ENCODE peak calls at places on chromosomes 4 and X, in eight cellular contexts. K, T, Z, U, Q, I, A and X are unnamed samples.

GRCh38 chr4:31045724-31046318 is 325.7 kb downstream of the PCDH7 start:
- DNase-seq in T (no peak), K (peak; percentile 45), I (no peak), Z (peak; percentile 32), U (no peak), Q (peak; percentile 33), A (peak; percentile 41), X (no peak)

GRCh38 chrX:140141444-140142029 is 176.2 kb upstream of the CXorf66 start:
- DNase-seq in I (no peak), Q (peak; percentile 38), T (no peak), Z (peak; percentile 29), K (peak; percentile 19), U (peak; percentile 29), A (peak; percentile 16), X (no peak)

GRCh38 chr4:122083971-122084370 is 68.2 kb upstream of the BLTP1 start:
- DNase-seq in T (no peak), I (no peak), U (no peak), K (no peak), A (no peak), Z (no peak), Q (no peak), X (no peak)

GRCh38 chr4:126338572-126338971 is 1023.8 kb downstream of the FAT4 start:
- DNase-seq in Z (no peak), Q (peak; percentile 1), K (no peak), A (no peak), U (no peak), T (no peak), I (no peak), X (no peak)

GRCh38 chr4:102438873-102439614 is 62.1 kb upstream of the NFKB1 start:
- DNase-seq in U (peak; percentile 56), Q (peak; percentile 96), T (peak; percentile 61), A (no peak), I (no peak), Z (peak; percentile 97), K (peak; percentile 82), X (no peak)

GRCh38 chrX:13747836-13748235 is 13.3 kb downstream of the OFD1 start:
- DNase-seq in I (no peak), T (peak; percentile 21), Q (peak; percentile 76), U (peak; percentile 35), A (peak; percentile 41), K (peak; percentile 68), Z (peak; percentile 81), X (no peak)

GRCh38 chr4:98827661-98828060 is 101.3 kb downstream of the EIF4E start:
- DNase-seq in Q (no peak), U (no peak), I (no peak), K (no peak), Z (no peak), A (no peak), T (no peak), X (no peak)

GRCh38 chr4:2372488-2373030 is 45.9 kb downstream of the ZFYVE28 start:
- DNase-seq in Q (no peak), I (no peak), T (no peak), A (no peak), Z (no peak), K (no peak), U (no peak), X (no peak)

GRCh38 chr4:168656055-168656660 is 159.3 kb downstream of the PALLD start:
- DNase-seq in U (no peak), T (peak; percentile 81), K (peak; percentile 85), Q (peak; percentile 89), I (no peak), A (no peak), Z (peak; percentile 95), X (no peak)

GRCh38 chr4:83208371-83208770 is 76.2 kb downstream of the COQ2 start:
- DNase-seq in A (no peak), K (no peak), Z (no peak), Q (no peak), I (no peak), T (no peak), U (no peak), X (no peak)

GRCh38 chrX:103464774-103465117 is 54.5 kb downstream of the RAB40A start:
- DNase-seq in I (peak; percentile 76), T (no peak), U (peak; percentile 57), K (peak; percentile 73), Z (peak; percentile 76), A (peak; percentile 50), Q (peak; percentile 83), X (peak; percentile 81)

GRCh38 chrX:63922221-63922620 is 137.2 kb upstream of the ARHGEF9 start:
- DNase-seq in T (no peak), U (no peak), K (peak; percentile 24), I (no peak), Q (no peak), Z (peak; percentile 9), A (no peak), X (no peak)

GRCh38 chrX:118251251-118251650 is 94.7 kb upstream of the WDR44 start:
- DNase-seq in I (no peak), Q (peak; percentile 27), U (no peak), Z (peak; percentile 67), K (no peak), A (no peak), T (no peak), X (no peak)

GRCh38 chrX:40009462-40009851 is 88.3 kb downstream of the BCOR start:
- DNase-seq in A (no peak), Q (no peak), T (no peak), U (no peak), I (no peak), Z (no peak), K (no peak), X (no peak)

GRCh38 chrX:79933938-79934337 is 80.6 kb upstream of the TBX22 start:
- DNase-seq in K (no peak), U (no peak), I (no peak), T (no peak), Q (no peak), A (no peak), Z (no peak), X (no peak)

GRCh38 chr4:21652508-21653108 is 296.0 kb downstream of the KCNIP4 start:
- DNase-seq in I (no peak), Z (no peak), K (no peak), U (no peak), Q (no peak), T (no peak), A (no peak), X (no peak)

GRCh38 chr4:37358748-37359147 is 114.2 kb downstream of the NWD2 start:
- DNase-seq in Z (no peak), Q (no peak), A (no peak), K (no peak), U (no peak), I (no peak), T (no peak), X (no peak)

GRCh38 chr4:59994118-59994517 is 1206.0 kb upstream of the ADGRL3 start:
- DNase-seq in K (no peak), Q (no peak), I (no peak), U (no peak), T (no peak), A (no peak), Z (no peak), X (no peak)

GRCh38 chr4:107826427-107826980 is 1.8 kb downstream of the SGMS2 start:
- DNase-seq in A (no peak), T (peak; percentile 60), Z (no peak), I (no peak), U (no peak), Q (no peak), K (no peak), X (no peak)

GRCh38 chr4:128810871-128811570 is 1.5 kb downstream of the JADE1 start:
- DNase-seq in I (peak; percentile 89), K (peak; percentile 88), U (peak; percentile 87), A (peak; percentile 92), T (no peak), Q (peak; percentile 92), Z (peak; percentile 79), X (no peak)

GRCh38 chr4:26746742-26747351 is 113.8 kb upstream of the STIM2 start:
- DNase-seq in A (no peak), Q (no peak), I (no peak), T (no peak), Z (no peak), K (no peak), U (no peak), X (no peak)

GRCh38 chr4:46886711-46887110 is 22.3 kb downstream of the COX7B2 start:
- DNase-seq in A (no peak), Q (peak; percentile 9), U (no peak), I (no peak), K (peak; percentile 27), T (no peak), Z (peak; percentile 6), X (no peak)

DNA sequence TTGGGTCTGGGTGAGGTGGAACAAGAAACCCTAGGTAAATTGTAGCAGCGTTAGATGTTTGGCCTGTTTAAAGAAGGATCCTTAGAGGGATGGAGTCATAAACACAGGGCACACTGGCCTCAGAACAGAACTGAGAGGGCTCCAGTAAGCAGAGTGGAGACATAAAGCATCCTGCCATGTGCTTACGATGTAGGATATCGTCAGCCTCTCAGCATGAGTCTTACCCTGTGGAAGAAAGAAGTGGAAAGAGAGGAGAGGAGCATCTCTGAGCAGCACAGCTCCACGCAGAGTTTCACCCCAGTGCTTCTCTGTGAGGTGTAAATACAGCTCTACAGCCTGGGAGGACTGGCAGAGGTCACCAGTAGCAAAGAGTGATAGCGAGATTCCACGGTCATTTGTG is 27.8 kb upstream of the SORBS2 start:
- DNase-seq in A (no peak), Q (no peak), K (peak; percentile 74), T (no peak), I (no peak), U (no peak), Z (no peak), X (no peak)
- H3K4me3 ChIP-seq in A (no peak overlapping the region), Q (no peak overlapping the region), K (no peak overlapping the region), T (no peak overlapping the region), I (no peak overlapping the region), U (no peak overlapping the region), Z (no peak overlapping the region), X (no peak overlapping the region)

DNA sequence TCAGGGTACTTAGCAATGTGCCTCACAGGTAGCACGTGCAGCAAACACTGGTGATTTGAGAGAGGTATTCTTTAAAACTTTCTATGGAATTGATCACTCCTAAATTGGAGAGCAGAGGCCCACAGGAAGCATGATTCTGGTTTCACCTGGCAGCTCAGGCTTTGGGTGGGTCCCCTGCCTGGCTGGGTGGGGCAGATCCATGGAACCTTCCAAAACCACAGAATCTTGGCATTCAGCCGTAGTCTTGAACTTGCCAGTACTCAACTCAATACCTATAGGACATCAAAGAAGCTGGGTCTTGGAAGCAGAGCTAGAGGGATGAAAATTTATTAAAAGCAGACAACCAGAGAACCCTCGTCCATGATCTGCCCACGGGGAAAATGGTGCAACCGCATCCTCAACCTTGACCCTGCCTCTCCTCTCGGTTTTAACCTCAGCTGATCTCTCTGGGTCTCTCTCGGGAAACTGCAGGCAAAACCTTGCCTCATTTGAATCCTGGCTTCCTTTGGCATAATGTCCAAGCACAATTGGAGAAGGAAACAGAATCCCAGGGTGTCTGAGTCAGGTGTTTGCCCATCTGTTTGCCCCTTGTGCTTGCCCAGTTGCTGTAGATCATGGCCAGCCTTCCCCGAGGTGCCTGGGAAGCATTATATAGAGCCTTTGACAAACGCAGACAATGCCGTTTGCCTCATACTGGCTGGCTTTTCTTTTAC is 22.9 kb downstream of the OTOP1 start:
- DNase-seq in U (no peak), Z (no peak), T (no peak), A (no peak), I (no peak), K (no peak), Q (no peak), X (no peak)
- TF ChIP-seq CTCF in U (no peak), Z (no peak), T (no peak), A (no peak), I (no peak), K (no peak), Q (no peak), X (no peak)

GRCh38 chrX:71144651-71145050 is at the start of gene NLGN3:
- DNase-seq in A (peak; percentile 13), K (no peak), I (no peak), Z (no peak), Q (no peak), T (no peak), U (no peak), X (no peak)
- H3K4me3 ChIP-seq in A (peak within 1 kb of the TSS; percentile 32), K (peak within 1 kb of the TSS; percentile 9), I (peak within 1 kb of the TSS; percentile 33), Z (no peak within 1 kb of the TSS), Q (peak within 1 kb of the TSS; percentile 18), T (peak within 1 kb of the TSS; percentile 1), U (no peak within 1 kb of the TSS), X (peak within 1 kb of the TSS; percentile 55)

GRCh38 chrX:120522820-120523219 is 37.9 kb downstream of the CUL4B start:
- DNase-seq in T (no peak), Q (no peak), A (no peak), K (no peak), U (no peak), Z (no peak), I (no peak), X (no peak)
- TF ChIP-seq CTCF in T (no peak), Q (no peak), A (no peak), K (peak; percentile 5), U (no peak), Z (no peak), I (no peak), X (no peak)